ENCODE peak calls at places on chromosome 4, in four cellular contexts. W is H1, R is K562, T is HepG2. Y is an unnamed sample. For H3K4me1, the result is how much of the 10 kb centered on the place peaks cover.

GRCh38 chr4:109425405-109425804 is 8.2 kb upstream of the SEC24B start:
- DNase-seq in W (no peak), R (no peak), T (no peak), Y (no peak)

GRCh38 chr4:20395160-20395773 is 143.6 kb downstream of the SLIT2 start:
- DNase-seq in W (peak), R (peak), T (peak), Y (no peak)

GRCh38 chr4:45640281-45640680 is 483.6 kb downstream of the GABRG1 start:
- DNase-seq in W (no peak), R (no peak), T (no peak), Y (no peak)

GRCh38 chr4:151768835-151769234 is 8.0 kb upstream of the GATB start:
- DNase-seq in W (no peak), R (no peak), T (no peak), Y (no peak)

GRCh38 chr4:169530048-169530447 is 82.3 kb downstream of the NEK1 start:
- DNase-seq in W (no peak), R (no peak), T (no peak), Y (no peak)

GRCh38 chr4:2806392-2807355 is 13.8 kb downstream of the SH3BP2 start:
- DNase-seq in W (no peak), R (no peak), T (no peak), Y (no peak)

GRCh38 chr4:176789955-176790354 is 2.8 kb downstream of the VEGFC start:
- DNase-seq in W (no peak), R (peak), T (peak), Y (no peak)

GRCh38 chr4:95910749-95911148 is 70.9 kb downstream of the PDHA2 start:
- DNase-seq in W (no peak), R (no peak), T (no peak), Y (no peak)

GRCh38 chr4:48127231-48127881 is 6.7 kb downstream of the TXK start:
- DNase-seq in W (no peak), R (no peak), T (no peak), Y (no peak)

GRCh38 chr4:102139932-102140331 is 205.3 kb downstream of the SLC39A8 start:
- DNase-seq in W (no peak), R (no peak), T (no peak), Y (no peak)

GRCh38 chr4:825969-826330 is at the start of gene CPLX1:
- DNase-seq in W (peak), R (peak), T (no peak), Y (no peak)
- TF ChIP-seq SIN3A in W (no peak), R (no peak), T (no peak), Y (no peak)

GRCh38 chr4:37893164-37893563 is 2.3 kb downstream of the TBC1D1 start:
- DNase-seq in W (no peak), R (no peak), T (no peak), Y (no peak)
- H3K4me3 ChIP-seq in W (no peak), R (no peak), T (no peak), Y (no peak)

DNA sequence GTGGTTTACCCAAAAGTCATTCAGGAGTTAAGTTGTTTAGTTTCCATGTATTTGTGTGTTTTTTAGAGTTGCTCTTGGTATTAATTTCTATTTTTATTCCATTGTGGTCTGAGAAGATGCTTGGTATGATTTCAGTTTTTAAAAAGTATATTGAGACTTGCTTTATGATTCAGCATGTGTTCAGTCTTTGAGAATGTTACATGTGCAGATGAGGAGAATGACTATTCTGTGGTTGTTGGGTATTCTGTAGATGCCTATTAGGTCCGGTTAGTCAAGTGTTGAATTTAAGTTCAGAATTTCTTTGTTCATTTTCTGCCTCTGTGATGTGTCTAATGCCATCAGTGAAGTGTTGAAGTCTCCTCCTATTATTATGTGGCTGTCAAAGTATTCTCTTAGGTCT is 249.4 kb downstream of the ARHGAP10 start:
- DNase-seq in W (no peak), R (no peak), T (no peak), Y (no peak)
- H3K4me1 ChIP-seq in W (under half), R (under half), T (under half), Y (under half)

DNA sequence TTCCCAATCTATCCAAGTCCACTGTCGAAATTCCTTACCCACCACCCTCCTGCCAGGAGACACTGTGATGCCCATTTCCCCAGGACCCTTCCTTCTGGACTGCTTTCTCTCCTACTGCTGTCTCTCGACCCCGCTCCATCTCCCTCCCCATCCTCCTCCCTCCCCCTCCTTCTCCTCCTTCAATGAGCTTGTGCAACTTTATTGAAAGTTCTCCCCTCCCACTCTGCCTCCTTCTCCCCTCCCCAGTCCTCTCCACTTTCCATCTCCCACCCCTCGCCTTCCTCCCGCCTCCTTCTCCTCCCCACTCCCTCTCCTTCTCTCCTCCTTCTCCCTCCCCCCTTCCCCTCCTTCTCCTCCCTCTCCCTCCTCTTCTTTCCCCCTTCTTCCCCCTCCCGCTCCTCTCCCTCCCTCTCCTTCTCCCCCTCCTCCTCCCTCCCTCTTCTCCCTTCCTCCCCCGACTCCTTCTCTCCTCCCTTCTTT is 116.6 kb upstream of the FAT1 start:
- DNase-seq in W (no peak), R (peak), T (no peak), Y (peak)
- TF ChIP-seq SIN3A in W (no peak), R (no peak), T (no peak), Y (no peak)

DNA sequence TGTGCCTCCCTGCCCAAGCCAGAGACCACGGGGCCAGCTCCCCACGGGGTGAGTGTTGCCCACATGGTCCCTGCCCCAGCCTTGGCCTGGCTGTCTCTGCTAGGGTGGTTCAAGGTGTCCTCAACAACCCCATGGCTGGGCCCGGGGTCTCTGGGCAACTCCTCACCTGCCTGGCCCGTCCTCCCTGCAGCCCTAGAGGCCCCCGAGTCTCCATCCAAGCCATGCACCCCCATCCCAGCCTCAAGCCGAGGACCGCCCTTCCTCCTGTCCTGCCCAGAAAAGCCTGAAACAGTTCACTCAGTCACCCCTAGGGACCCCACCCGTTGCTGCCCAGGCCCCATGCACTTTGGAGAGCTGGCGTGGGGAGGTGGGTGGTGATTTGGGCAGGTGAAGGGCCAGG is 120.9 kb downstream of the FAM53A start:
- DNase-seq in W (no peak), R (no peak), T (no peak), Y (no peak)
- H3K4me3 ChIP-seq in W (no peak), R (no peak), T (no peak), Y (no peak)

GRCh38 chr4:39354178-39354503 is 12.0 kb downstream of the RFC1 start:
- DNase-seq in W (no peak), R (no peak), T (no peak), Y (no peak)
- H3K4me1 ChIP-seq in W (under half), R (under half), T (half or more), Y (under half)

DNA sequence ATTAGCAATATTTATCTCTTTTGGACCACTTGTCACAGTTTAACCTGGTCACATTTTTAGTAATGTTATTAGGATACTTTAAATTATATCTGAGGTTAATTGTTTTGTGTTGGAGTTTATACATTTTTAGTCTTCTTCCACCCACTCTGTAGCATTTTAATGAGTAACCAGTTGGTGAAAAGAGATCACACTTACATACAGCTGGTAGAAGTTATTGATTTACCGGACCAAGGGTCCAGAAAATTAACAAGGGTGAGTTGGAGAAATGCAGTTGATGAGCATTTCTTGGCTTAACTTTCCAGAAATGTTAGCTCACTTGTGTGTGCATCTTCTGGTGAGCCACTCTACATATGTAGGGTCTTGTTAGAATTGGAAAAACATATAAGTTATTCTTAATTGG is 219.6 kb downstream of the GRXCR1 start:
- DNase-seq in W (no peak), R (no peak), T (no peak), Y (no peak)
- TF ChIP-seq SIN3A in W (no peak), R (no peak), T (no peak), Y (no peak)

GRCh38 chr4:55819634-55820033 is at the start of gene EXOC1L:
- DNase-seq in W (peak), R (peak), T (peak), Y (no peak)

GRCh38 chr4:55817691-55818090 is 1.9 kb upstream of the EXOC1L start:
- DNase-seq in W (no peak), R (no peak), T (no peak), Y (no peak)

GRCh38 chr4:55824865-55825264 is 5.3 kb downstream of the EXOC1L start:
- DNase-seq in W (no peak), R (no peak), T (no peak), Y (no peak)

GRCh38 chr4:55820260-55820659 is 670 bp downstream of the EXOC1L start:
- DNase-seq in W (no peak), R (no peak), T (no peak), Y (no peak)
- H3K4me3 ChIP-seq in W (no peak), R (no peak), T (no peak), Y (no peak)

Y was measured in Panc1.